ENCODE peak calls at places on chromosomes 2 and 18, in seven cellular contexts. F is RWPE1, Y is GM20000, R is OCI-LY7, P is H9, M is fibroblast of mammary gland, T is ascending aorta. I is an unnamed sample.

GRCh38 chr2:69668598-69668997 is 25.1 kb upstream of the AAK1 start:
- DNase-seq in R (no peak), Y (no peak), M (no peak), F (no peak), T (no peak), P (no peak), I (no peak)

GRCh38 chr2:72211359-72211758 is 63.7 kb upstream of the CYP26B1 start:
- DNase-seq in Y (no peak), M (no peak), R (no peak), F (peak), P (no peak), T (no peak), I (no peak)

GRCh38 chr2:233350708-233351107 is 3.6 kb upstream of the DGKD start:
- DNase-seq in T (peak), M (peak), Y (no peak), F (peak), R (no peak), P (no peak), I (no peak)

GRCh38 chr2:157052685-157053224 is 204.8 kb upstream of the GALNT5 start:
- DNase-seq in Y (no peak), R (no peak), M (peak), P (no peak), T (no peak), F (peak), I (no peak)

GRCh38 chr18:48734460-48734859 is 195.6 kb downstream of the CTIF start:
- DNase-seq in T (no peak), Y (no peak), P (no peak), F (no peak), R (no peak), M (peak), I (no peak)

GRCh38 chr2:176138526-176139169 is 9.1 kb downstream of the HOXD8 start:
- DNase-seq in M (peak), Y (no peak), R (no peak), T (peak), F (no peak), P (peak), I (no peak)

GRCh38 chr2:220147186-220147585 is 519.8 kb downstream of the SLC4A3 start:
- DNase-seq in R (no peak), F (no peak), Y (no peak), T (no peak), P (no peak), M (peak), I (no peak)

GRCh38 chr2:100882645-100883613 is 63.0 kb downstream of the NPAS2 start:
- DNase-seq in T (no peak), R (no peak), Y (no peak), F (peak), M (peak), P (no peak), I (no peak)

GRCh38 chr2:132936791-132937190 is 266.8 kb upstream of the LYPD1 start:
- DNase-seq in T (no peak), Y (peak), P (no peak), F (no peak), M (no peak), R (no peak), I (no peak)

GRCh38 chr18:10936211-10937053 is 212.9 kb downstream of the PIEZO2 start:
- DNase-seq in T (no peak), Y (no peak), M (no peak), F (no peak), R (no peak), P (no peak), I (no peak)

GRCh38 chr2:111053266-111053665 is 67.4 kb upstream of the BCL2L11 start:
- DNase-seq in R (no peak), P (no peak), Y (no peak), M (no peak), F (no peak), T (no peak), I (no peak)

GRCh38 chr2:109024477-109024876 is 35.5 kb upstream of the EDAR start:
- DNase-seq in R (no peak), T (no peak), M (no peak), F (no peak), Y (no peak), P (no peak), I (no peak)

GRCh38 chr2:135783416-135783815 is 41.8 kb downstream of the UBXN4 start:
- DNase-seq in F (no peak), P (no peak), R (peak), Y (no peak), T (no peak), M (no peak), I (no peak)

GRCh38 chr18:8163287-8163959 is 445.8 kb upstream of the RAB12 start:
- DNase-seq in M (no peak), R (no peak), F (no peak), Y (no peak), T (no peak), P (no peak), I (no peak)

GRCh38 chr2:109213646-109214417 is 84.8 kb downstream of the SH3RF3 start:
- DNase-seq in F (peak), R (no peak), T (peak), P (no peak), M (peak), Y (peak), I (no peak)

GRCh38 chr18:35436076-35436649 is 59.0 kb upstream of the ZNF396 start:
- DNase-seq in F (peak), Y (no peak), R (no peak), P (no peak), M (no peak), T (no peak), I (no peak)
- TF ChIP-seq CTCF in F (no peak), Y (no peak), R (no peak), P (no peak), M (no peak), T (no peak), I (no peak)

DNA sequence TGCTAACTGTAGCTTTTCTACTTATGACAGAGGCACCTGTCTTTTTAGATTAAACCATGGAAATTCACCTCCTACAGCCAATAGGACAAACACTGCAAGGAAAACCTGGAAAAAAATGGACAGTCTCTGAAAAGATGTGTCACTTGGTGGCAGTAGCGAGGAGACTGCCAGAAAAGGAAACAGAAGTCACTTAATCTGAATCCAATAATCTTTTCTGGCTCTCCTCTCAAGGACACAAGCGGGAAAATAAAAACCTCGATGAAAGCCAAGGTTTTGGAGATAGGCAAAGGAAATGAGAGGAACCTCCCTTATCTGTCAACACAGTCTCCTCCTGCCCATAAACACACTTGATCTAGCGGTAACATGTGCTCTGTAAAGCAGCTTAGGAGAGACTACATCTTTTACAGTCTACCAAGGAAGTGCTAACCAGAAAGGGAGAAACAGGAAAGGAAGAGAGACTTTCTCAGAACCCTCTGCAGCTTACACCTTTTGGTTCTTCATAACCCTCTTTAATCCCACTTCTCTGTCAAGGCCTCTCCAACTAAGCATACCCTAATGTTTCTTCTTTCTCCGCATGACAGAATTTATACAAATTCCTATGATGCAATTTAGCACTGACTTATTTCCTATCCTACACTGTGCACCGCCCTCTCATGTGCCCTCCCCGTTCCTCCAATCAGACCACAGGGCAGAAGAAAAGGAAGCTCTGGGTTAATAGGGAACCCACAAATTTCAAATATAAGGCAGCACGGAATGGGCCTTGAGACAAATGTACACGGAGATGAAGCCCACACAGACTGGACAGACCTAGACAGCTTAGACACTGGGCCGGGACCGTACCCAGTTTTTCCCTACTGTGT is 52.8 kb downstream of the CLASP1 start:
- DNase-seq in Y (peak), M (peak), T (no peak), F (peak), P (no peak), R (peak), I (peak)
- TF ChIP-seq CTCF in Y (peak), M (peak), T (no peak), F (peak), P (peak), R (peak), I (peak)

DNA sequence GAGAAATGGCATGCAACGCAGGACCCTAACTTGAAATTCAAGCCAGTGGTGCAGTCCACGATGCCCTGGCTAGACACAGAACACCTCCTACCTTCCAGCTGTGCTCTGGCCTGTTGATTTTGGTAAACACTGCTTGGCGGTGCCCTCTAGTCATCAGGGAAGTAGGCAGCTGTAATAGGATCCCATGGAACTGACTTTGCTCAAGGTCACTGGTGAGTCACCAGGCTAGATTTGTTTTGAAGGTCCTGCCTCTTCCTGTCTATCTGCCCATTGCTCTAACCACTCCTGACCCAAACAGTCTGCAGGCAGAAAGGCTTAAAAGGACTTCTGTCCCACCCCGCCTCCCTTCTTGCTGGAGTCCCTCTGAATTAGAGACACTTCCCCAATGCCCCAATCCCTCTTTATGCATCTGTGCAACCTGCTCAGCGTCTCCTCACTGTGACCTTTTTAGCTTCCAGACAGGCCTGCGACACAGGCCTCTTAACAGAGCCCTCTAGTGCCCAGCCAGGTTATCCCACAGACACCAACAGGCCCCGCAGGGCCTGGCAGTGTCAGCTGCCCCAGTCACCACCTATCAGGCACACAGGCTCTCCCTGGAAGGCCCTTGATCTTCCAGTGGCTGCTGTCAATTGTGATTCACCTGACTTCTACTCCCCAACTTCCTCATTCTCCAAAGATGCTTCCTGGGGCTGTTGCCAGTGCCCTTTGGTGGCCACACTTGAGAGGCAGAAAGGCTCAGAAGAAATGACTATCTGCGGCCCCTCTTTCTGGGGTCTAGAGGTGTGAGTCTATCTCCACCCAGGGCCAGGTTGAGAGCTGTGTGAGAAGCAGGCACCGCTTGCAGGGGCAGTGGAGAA is 5.2 kb downstream of the TMEM127 start:
- DNase-seq in R (peak), T (peak), Y (peak), P (peak), F (peak), M (peak), I (peak)
- TF ChIP-seq CTCF in R (peak), T (peak), Y (peak), P (peak), F (peak), M (peak), I (no peak)

GRCh38 chr2:218072478-218073024 is 3.5 kb downstream of the RUFY4 start:
- DNase-seq in M (no peak), P (peak), F (no peak), Y (no peak), T (no peak), R (no peak), I (no peak)

GRCh38 chr2:218072002-218072401 is 2.9 kb downstream of the RUFY4 start:
- DNase-seq in T (no peak), M (no peak), R (no peak), Y (no peak), P (peak), F (no peak), I (no peak)

GRCh38 chr2:218073185-218073584 is 4.1 kb downstream of the RUFY4 start:
- DNase-seq in P (no peak), F (no peak), Y (no peak), R (no peak), T (no peak), M (no peak), I (no peak)

GRCh38 chr2:218075975-218076811 is 7.1 kb downstream of the RUFY4 start:
- DNase-seq in P (peak), R (no peak), M (no peak), T (no peak), Y (no peak), F (no peak), I (no peak)

GRCh38 chr2:218074031-218074430 is 5.0 kb downstream of the RUFY4 start:
- DNase-seq in T (no peak), R (peak), Y (peak), F (no peak), P (peak), M (no peak), I (peak)
- TF ChIP-seq CTCF in T (peak), R (peak), Y (peak), F (no peak), P (peak), M (peak), I (peak)

I was measured in nephron progenitor cell.